ENCODE peak calls at places on chromosomes 7 and 10, in five cellular contexts. A, H, G, K and B are unnamed samples.
A peak's percentile ranks its signal among the peaks of the same experiment; 100 is the strongest.

GRCh38 chr10:51272580-51272979 is 198.3 kb downstream of the PRKG1 start:
- DNase-seq in A (no peak), H (no peak), G (no peak), K (no peak), B (no peak)

GRCh38 chr10:37434091-37434490 is 308.7 kb downstream of the ANKRD30A start:
- DNase-seq in A (no peak), H (no peak), G (no peak), K (no peak), B (no peak)

GRCh38 chr10:110480387-110480786 is 17.3 kb upstream of the DUSP5 start:
- DNase-seq in A (no peak), H (no peak), G (no peak), K (no peak), B (no peak)

GRCh38 chr7:142760071-142760642 is 10.6 kb upstream of the PRSS2 start:
- DNase-seq in A (no peak), H (no peak), G (no peak), K (no peak), B (no peak)

GRCh38 chr10:3500408-3500856 is 284.6 kb downstream of the KLF6 start:
- DNase-seq in A (no peak), H (no peak), G (peak; percentile 91), K (no peak), B (peak; percentile 77)

GRCh38 chr7:45702751-45703150 is 128.6 kb downstream of the ADCY1 start:
- DNase-seq in A (no peak), H (no peak), G (peak; percentile 64), K (peak; percentile 20), B (no peak)

GRCh38 chr10:71515531-71516172 is 118.9 kb downstream of the CDH23 start:
- DNase-seq in A (no peak), H (no peak), G (no peak), K (no peak), B (no peak)

GRCh38 chr10:61752111-61753011 is 89.6 kb downstream of the CABCOCO1 start:
- DNase-seq in A (peak; percentile 31), H (no peak), G (no peak), K (no peak), B (no peak)

GRCh38 chr10:63376560-63377304 is 89.0 kb downstream of the JMJD1C start:
- DNase-seq in A (no peak), H (no peak), G (no peak), K (no peak), B (no peak)

GRCh38 chr7:151081170-151082101 is 827 bp upstream of the FASTK start:
- DNase-seq in A (no peak), H (no peak), G (no peak), K (peak; percentile 63), B (no peak)

GRCh38 chr7:30805931-30806330 is 34.7 kb downstream of the MINDY4 start:
- DNase-seq in A (no peak), H (no peak), G (no peak), K (no peak), B (no peak)

GRCh38 chr10:62492012-62492869 is 118.1 kb downstream of the ZNF365 start:
- DNase-seq in A (peak; percentile 48), H (peak; percentile 18), G (no peak), K (no peak), B (no peak)

GRCh38 chr7:151743481-151743983 is 133.4 kb downstream of the PRKAG2 start:
- DNase-seq in A (no peak), H (no peak), G (no peak), K (no peak), B (no peak)

GRCh38 chr7:17659126-17659525 is 281.2 kb downstream of the SNX13 start:
- DNase-seq in A (no peak), H (no peak), G (no peak), K (no peak), B (no peak)

GRCh38 chr7:461453-462172 is 58.0 kb downstream of the PDGFA start:
- DNase-seq in A (no peak), H (no peak), G (no peak), K (no peak), B (no peak)

GRCh38 chr10:118799779-118800178 is 45.0 kb upstream of the CACUL1 start:
- DNase-seq in A (peak; percentile 60), H (no peak), G (no peak), K (no peak), B (no peak)

GRCh38 chr7:65978891-65979582 is 3.0 kb downstream of the GUSB start:
- DNase-seq in A (no peak), H (no peak), G (peak; percentile 52), K (no peak), B (no peak)

GRCh38 chr10:79453392-79453791 is 8.0 kb upstream of the ZCCHC24 start:
- DNase-seq in A (no peak), H (no peak), G (no peak), K (no peak), B (no peak)

GRCh38 chr10:130222381-130222780 is 86.2 kb downstream of the GLRX3 start:
- DNase-seq in A (no peak), H (no peak), G (peak; percentile 16), K (no peak), B (no peak)

GRCh38 chr7:101114492-101114891 is 12.4 kb upstream of the SERPINE1 start:
- DNase-seq in A (no peak), H (no peak), G (no peak), K (no peak), B (no peak)

GRCh38 chr7:1255817-1256340 is 23.2 kb downstream of the UNCX start:
- DNase-seq in A (no peak), H (no peak), G (no peak), K (no peak), B (no peak)

GRCh38 chr7:5824297-5824610 is 42.8 kb upstream of the RNF216 start:
- DNase-seq in A (no peak), H (no peak), G (no peak), K (no peak), B (no peak)

GRCh38 chr7:15495170-15495569 is 66.6 kb downstream of the AGMO start:
- DNase-seq in A (no peak), H (no peak), G (no peak), K (peak; percentile 45), B (no peak)

GRCh38 chr10:91163709-91164474 is 56.6 kb upstream of the PCGF5 start:
- DNase-seq in A (peak; percentile 15), H (no peak), G (peak; percentile 89), K (peak; percentile 76), B (peak; percentile 42)

GRCh38 chr10:13206546-13207443 is 27.4 kb downstream of the UCMA start:
- DNase-seq in A (peak; percentile 13), H (no peak), G (no peak), K (peak; percentile 44), B (no peak)

GRCh38 chr10:103916254-103916653 is 1.7 kb downstream of the STN1 start:
- DNase-seq in A (no peak), H (no peak), G (no peak), K (no peak), B (no peak)

GRCh38 chr10:110512461-110513187 is 14.9 kb downstream of the DUSP5 start:
- DNase-seq in A (no peak), H (no peak), G (peak; percentile 48), K (no peak), B (no peak)

GRCh38 chr10:30686706-30687105 is 57.2 kb upstream of the LYZL2 start:
- DNase-seq in A (no peak), H (no peak), G (no peak), K (no peak), B (no peak)

GRCh38 chr7:14691597-14692203 is 210.9 kb downstream of the DGKB start:
- DNase-seq in A (peak; percentile 32), H (no peak), G (no peak), K (peak; percentile 59), B (peak; percentile 34)

GRCh38 chr10:50538473-50539398 is 85.0 kb downstream of the SGMS1 start:
- DNase-seq in A (peak; percentile 27), H (no peak), G (no peak), K (no peak), B (no peak)

GRCh38 chr10:92567952-92568600 is 5.8 kb downstream of the IDE start:
- DNase-seq in A (no peak), H (no peak), G (no peak), K (no peak), B (no peak)

GRCh38 chr10:87861566-87861952 is 1.8 kb downstream of the KLLN start:
- DNase-seq in A (no peak), H (no peak), G (peak; percentile 90), K (no peak), B (peak; percentile 91)

GRCh38 chr7:98352621-98353020 is 48.3 kb downstream of the BAIAP2L1 start:
- DNase-seq in A (no peak), H (peak; percentile 89), G (no peak), K (no peak), B (peak; percentile 17)

GRCh38 chr10:98646998-98647917 is 200.5 kb upstream of the HPS1 start:
- DNase-seq in A (no peak), H (no peak), G (no peak), K (no peak), B (no peak)

GRCh38 chr10:5628366-5628765 is 38.0 kb downstream of the ASB13 start:
- DNase-seq in A (no peak), H (no peak), G (no peak), K (no peak), B (no peak)
- H3K4me3 ChIP-seq in A (no peak overlapping the region), H (no peak overlapping the region), G (peak overlapping the region; percentile 29), K (no peak overlapping the region), B (no peak overlapping the region)

DNA sequence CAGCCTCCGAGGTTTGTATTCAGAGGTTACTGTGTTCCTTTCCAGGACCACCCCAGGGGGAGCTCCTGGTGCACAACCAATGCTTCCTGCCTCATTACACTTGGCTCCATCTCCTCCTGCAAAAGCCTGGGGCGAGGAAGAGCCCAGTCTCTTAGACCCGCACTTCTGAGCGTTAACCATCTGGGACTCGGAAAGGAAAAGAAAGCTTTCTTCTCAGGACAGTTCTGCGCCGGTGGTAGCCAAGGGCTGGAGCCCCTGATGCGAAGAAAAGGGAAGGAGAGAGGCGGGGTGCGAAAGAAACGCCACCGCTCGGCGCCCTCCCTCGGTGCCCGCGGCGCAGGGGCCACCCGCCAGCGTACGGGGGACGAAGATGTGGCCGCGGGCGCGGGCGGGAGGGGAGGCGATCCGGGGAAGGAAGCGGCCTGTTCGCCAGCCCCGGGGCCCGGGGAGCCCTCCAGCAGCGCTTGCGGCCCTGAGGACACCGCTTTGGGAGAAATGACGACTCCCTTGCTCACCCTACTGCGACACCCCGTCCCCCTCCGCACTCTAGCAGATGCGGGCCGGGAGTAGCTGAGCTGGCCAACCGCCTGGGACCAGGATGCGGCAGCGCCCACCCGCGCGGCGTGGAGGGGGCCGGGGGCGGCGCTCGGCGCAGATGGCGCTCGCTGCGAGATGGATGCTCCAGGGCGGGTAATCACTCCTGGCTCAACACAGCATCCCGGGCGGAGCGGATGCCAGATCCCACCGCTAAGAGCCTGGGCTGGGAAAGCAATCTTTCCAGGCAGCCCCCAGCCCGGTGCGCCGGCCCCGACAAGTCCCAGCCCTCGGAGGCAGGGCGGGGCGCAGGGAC is 1.3 kb downstream of the NRCAM start:
- DNase-seq in A (no peak), H (no peak), G (no peak), K (peak; percentile 90), B (no peak)
- TF ChIP-seq POLR2AphosphoS5 in A (no peak), H (no peak), G (no peak), K (no peak), B (no peak)

DNA sequence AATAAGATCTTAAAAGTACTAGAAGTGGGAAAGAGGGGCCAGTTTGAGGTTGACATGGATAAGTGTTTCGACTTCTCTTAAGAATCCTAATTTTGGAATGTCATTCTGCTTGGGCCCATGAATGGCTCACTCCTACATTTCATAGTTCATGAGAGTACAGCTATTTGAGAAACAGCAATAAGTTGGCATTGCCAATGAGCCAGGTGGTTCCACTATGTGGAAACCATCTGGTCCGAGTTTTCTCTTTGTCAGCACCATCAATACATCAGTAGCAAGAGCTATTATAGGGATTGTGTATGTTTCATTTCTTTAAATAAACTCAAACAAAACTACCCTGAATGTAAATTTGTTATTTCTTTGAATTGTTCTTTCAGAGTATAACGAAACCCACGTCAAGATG is 78.1 kb upstream of the NEBL start:
- DNase-seq in A (no peak), H (no peak), G (no peak), K (no peak), B (no peak)
- H3K4me1 ChIP-seq in A (no peaks in the 10 kb centered on the region), H (no peaks in the 10 kb centered on the region), G (peaks cover 4% of the 10 kb centered on the region), K (peaks cover 6% of the 10 kb centered on the region), B (no peaks in the 10 kb centered on the region)

GRCh38 chr7:27030393-27031001 is 65.3 kb downstream of the HOXA1 start:
- DNase-seq in A (no peak), H (no peak), G (no peak), K (no peak), B (no peak)
- H3K4me3 ChIP-seq in A (no peak overlapping the region), H (no peak overlapping the region), G (no peak overlapping the region), K (no peak overlapping the region), B (no peak overlapping the region)